ENCODE peak calls at places on chromosomes 7 and 10, in nine cellular contexts. U is MM.1S, Z is thoracic aorta, G is heart left ventricle, F is left ventricle myocardium inferior, N is PC-9, D is pancreas, W is esophagus squamous epithelium, L is heart right ventricle. R is an unnamed sample.

GRCh38 chr7:111954474-111955311 is 251.5 kb downstream of the DOCK4 start:
- DNase-seq in N (no peak), Z (no peak), F (no peak), G (no peak), U (no peak), W (no peak), L (no peak), D (peak; percentile 23), R (no peak)

GRCh38 chr7:30244340-30244739 is 40.1 kb upstream of the ZNRF2 start:
- DNase-seq in F (no peak), G (no peak), L (no peak), U (no peak), D (no peak), W (no peak), Z (no peak), N (no peak), R (no peak)

GRCh38 chr10:129784286-129784685 is 179.8 kb downstream of the EBF3 start:
- DNase-seq in U (no peak), F (no peak), W (no peak), G (no peak), D (no peak), Z (no peak), N (no peak), L (no peak), R (no peak)

GRCh38 chr7:229184-229964 is 37.0 kb downstream of the FAM20C start:
- DNase-seq in U (no peak), G (peak; percentile 87), F (peak; percentile 75), N (no peak), L (peak; percentile 55), W (no peak), D (no peak), Z (peak; percentile 90), R (peak; percentile 99)

GRCh38 chr7:66694286-66694685 is 46.2 kb upstream of the RABGEF1 start:
- DNase-seq in L (no peak), G (no peak), D (no peak), N (no peak), Z (no peak), F (no peak), W (no peak), U (no peak), R (no peak)

GRCh38 chr10:24435374-24435773 is 226.4 kb downstream of the KIAA1217 start:
- DNase-seq in U (no peak), F (no peak), D (no peak), L (no peak), W (no peak), N (no peak), G (no peak), Z (no peak), R (peak; percentile 85)

GRCh38 chr7:105454921-105455320 is 66.2 kb upstream of the SRPK2 start:
- DNase-seq in F (no peak), D (no peak), N (no peak), Z (no peak), L (no peak), W (no peak), U (no peak), G (no peak), R (peak; percentile 15)

GRCh38 chr7:23470290-23471089 is at the start of gene IGF2BP3:
- DNase-seq in L (no peak), F (no peak), N (peak; percentile 98), D (no peak), G (no peak), Z (no peak), U (peak; percentile 35), W (no peak), R (peak; percentile 98)

GRCh38 chr7:41702635-41703371 is at the start of gene INHBA:
- DNase-seq in Z (no peak), D (no peak), L (no peak), G (peak; percentile 36), W (no peak), F (no peak), N (peak; percentile 65), U (no peak), R (peak; percentile 96)

GRCh38 chr10:33252794-33253203 is 81.7 kb downstream of the NRP1 start:
- DNase-seq in D (no peak), W (no peak), Z (no peak), N (no peak), F (no peak), G (no peak), U (no peak), L (no peak), R (peak; percentile 88)

GRCh38 chr7:78185149-78185745 is 386.7 kb downstream of the PHTF2 start:
- DNase-seq in U (no peak), W (no peak), L (no peak), G (no peak), F (no peak), D (no peak), N (no peak), Z (no peak), R (no peak)

GRCh38 chr7:155962968-155963300 is 150.7 kb upstream of the SHH start:
- DNase-seq in D (no peak), Z (no peak), N (no peak), G (no peak), U (no peak), L (no peak), F (no peak), W (no peak), R (no peak)

GRCh38 chr10:79140083-79140793 is 71.5 kb downstream of the ZMIZ1 start:
- DNase-seq in G (no peak), W (no peak), U (no peak), F (no peak), Z (no peak), N (no peak), D (no peak), L (no peak), R (peak; percentile 66)

GRCh38 chr10:79140906-79141305 is 72.1 kb downstream of the ZMIZ1 start:
- DNase-seq in Z (no peak), U (no peak), W (no peak), D (no peak), F (no peak), G (peak; percentile 24), L (no peak), N (no peak), R (peak; percentile 54)

GRCh38 chr10:79138449-79139123 is 69.8 kb downstream of the ZMIZ1 start:
- DNase-seq in W (no peak), N (no peak), G (no peak), U (no peak), L (no peak), F (no peak), Z (no peak), D (no peak), R (no peak)

GRCh38 chr10:79137826-79138225 is 69.1 kb downstream of the ZMIZ1 start:
- DNase-seq in D (no peak), F (peak; percentile 57), U (peak; percentile 73), N (no peak), G (peak; percentile 63), W (no peak), Z (no peak), L (peak; percentile 56), R (peak; percentile 77)

DNA sequence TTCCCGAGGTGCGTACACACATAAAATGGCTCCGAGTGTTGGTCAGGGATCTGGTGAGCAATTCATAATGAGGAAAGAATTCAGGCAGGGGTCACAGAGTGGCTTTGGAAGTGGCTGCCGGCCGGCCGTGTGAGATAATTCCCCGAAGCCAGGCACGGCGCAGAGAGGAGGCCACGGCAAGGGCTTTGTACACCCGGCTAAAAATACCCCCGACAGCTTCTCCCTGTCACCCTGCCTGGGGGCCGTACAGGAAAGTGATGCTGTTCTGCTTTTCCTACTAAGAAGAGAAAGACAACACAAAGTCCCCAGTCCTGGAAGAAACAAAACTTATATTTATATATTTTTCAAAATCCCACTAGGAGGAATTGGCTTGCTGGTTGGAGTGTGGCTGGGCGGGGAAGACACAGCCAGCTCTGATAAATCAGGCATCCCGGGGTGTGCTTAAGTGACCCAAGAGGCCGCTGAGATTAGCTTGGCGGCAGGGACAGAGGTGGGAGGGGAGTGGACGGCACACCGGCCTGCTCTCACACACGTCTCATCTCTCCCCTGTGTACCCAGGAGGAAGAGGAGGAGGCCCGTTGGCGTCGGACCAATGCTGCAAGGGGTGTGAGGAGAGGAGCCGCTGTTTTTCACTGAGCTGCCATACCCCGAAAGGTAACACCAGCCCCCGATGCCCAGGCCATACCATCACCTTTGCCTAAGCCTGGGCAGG is 70.5 kb downstream of the ZMIZ1 start:
- DNase-seq in W (no peak), U (no peak), Z (peak; percentile 38), F (peak; percentile 78), L (peak; percentile 75), G (peak; percentile 89), N (no peak), D (no peak), R (peak; percentile 98)
- H3K27ac ChIP-seq in W (peak overlapping the region; percentile 86), U (no peak overlapping the region), Z (peak overlapping the region; percentile 55), F (peak overlapping the region; percentile 99), L (peak overlapping the region; percentile 94), G (peak overlapping the region; percentile 83), N (no peak overlapping the region), D (peak overlapping the region; percentile 33), R (peak overlapping the region; percentile 83)

DNA sequence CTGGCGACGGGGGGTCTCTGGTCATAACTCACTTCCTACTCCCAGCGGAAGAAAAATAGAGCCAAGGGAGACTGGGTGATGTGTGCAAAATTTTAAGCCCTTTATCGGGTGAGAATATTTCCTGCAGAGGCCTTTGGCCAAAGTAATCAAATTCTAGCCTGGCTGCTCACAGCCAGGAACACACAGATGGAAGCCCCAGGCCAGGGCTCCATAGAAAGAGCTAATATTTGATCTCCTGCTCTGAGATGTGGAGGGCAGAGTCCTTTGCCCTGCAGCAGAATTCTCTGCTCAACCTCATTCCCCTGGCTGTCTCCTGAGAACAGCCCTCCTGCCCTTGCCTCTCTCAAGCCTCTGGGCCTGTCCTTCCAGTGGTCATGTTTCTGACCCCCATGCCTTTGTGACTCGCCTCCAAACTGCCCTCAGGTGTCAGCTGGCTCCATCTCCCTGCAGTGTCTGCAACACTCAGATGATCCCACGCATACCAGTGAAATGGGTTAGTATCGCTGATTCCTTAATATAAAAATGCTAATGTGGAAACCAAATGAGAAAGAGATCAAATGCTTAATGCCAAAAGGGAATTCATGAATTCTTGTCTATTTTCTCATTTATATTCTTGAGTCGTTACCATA is 34.5 kb downstream of the FRMD4A start:
- DNase-seq in G (no peak), U (no peak), N (no peak), F (no peak), D (peak; percentile 67), W (no peak), Z (no peak), L (no peak), R (peak; percentile 42)
- TF ChIP-seq CTCF in G (no peak), U (no peak), N (no peak), F (no peak), D (no peak), W (no peak), Z (no peak), L (no peak), R (no peak)

DNA sequence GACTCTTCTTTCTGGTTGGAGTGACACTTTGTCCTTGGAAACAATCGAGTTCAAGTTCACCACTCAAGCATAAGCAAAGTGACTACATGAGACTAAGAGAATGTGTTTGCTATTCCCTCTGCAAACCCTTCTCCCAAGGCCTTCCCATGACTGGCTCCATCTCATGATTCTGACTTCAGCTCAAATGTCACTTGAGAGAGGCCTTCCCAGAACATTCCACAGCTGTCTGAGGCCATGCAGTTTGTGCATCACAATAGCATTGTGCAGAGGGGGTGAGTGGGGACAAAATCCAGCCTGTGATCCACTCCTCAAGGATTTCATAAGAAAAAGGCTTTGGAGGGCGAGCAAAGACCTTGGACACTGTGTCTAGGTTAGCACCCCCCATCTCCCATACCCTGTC is 6.9 kb upstream of the LRMDA start:
- DNase-seq in D (no peak), W (no peak), U (no peak), F (no peak), G (no peak), N (no peak), Z (no peak), L (no peak), R (no peak)
- H3K4me1 ChIP-seq in D (peaks cover 25% of the 10 kb centered on the region), W (peaks cover 54% of the 10 kb centered on the region), U (no peaks in the 10 kb centered on the region), F (peaks cover 25% of the 10 kb centered on the region), G (peaks cover 10% of the 10 kb centered on the region), N (peaks cover 31% of the 10 kb centered on the region), Z (peaks cover 6% of the 10 kb centered on the region), L (peaks cover 26% of the 10 kb centered on the region), R (no peaks in the 10 kb centered on the region)

GRCh38 chr7:151645311-151645710 is 125.6 kb upstream of the RHEB start:
- DNase-seq in W (no peak), N (no peak), F (no peak), L (no peak), U (no peak), D (no peak), G (no peak), Z (no peak), R (no peak)
- H3K27ac ChIP-seq in W (no peak overlapping the region), N (no peak overlapping the region), F (no peak overlapping the region), L (no peak overlapping the region), U (no peak overlapping the region), D (no peak overlapping the region), G (no peak overlapping the region), Z (no peak overlapping the region), R (no peak overlapping the region)